ENCODE peak calls at places on chromosomes 12 and 14, in six cellular contexts. W is fibroblast of lung, E is HCT116, S is mesendoderm, L is H9, U is K562. X is an unnamed sample. For H3K4me1, the result is how much of the 10 kb centered on the place peaks cover.

GRCh38 chr12:45268672-45269406 is 52.9 kb downstream of the ANO6 start:
- DNase-seq in U (no peak), L (no peak), E (peak), S (peak), W (peak), X (peak)

GRCh38 chr14:61471297-61471980 is 150.1 kb downstream of the PRKCH start:
- DNase-seq in S (no peak), U (no peak), W (peak), E (no peak), L (no peak), X (no peak)

GRCh38 chr12:47988073-47989022 is 15.9 kb downstream of the COL2A1 start:
- DNase-seq in E (no peak), S (peak), W (peak), U (no peak), L (peak), X (no peak)

GRCh38 chr12:58502236-58502635 is 418.1 kb downstream of the LRIG3 start:
- DNase-seq in L (no peak), U (no peak), W (peak), E (no peak), S (peak), X (peak)

GRCh38 chr14:37179896-37180502 is 7.6 kb upstream of the SLC25A21 start:
- DNase-seq in S (no peak), W (peak), U (no peak), L (no peak), E (no peak), X (no peak)

GRCh38 chr12:124901003-124901402 is 13.4 kb downstream of the UBC start:
- DNase-seq in L (no peak), S (no peak), W (no peak), U (no peak), E (no peak), X (no peak)

GRCh38 chr14:73124180-73124894 is 12.0 kb upstream of the PSEN1 start:
- DNase-seq in E (no peak), S (peak), U (no peak), W (no peak), L (peak), X (no peak)

GRCh38 chr12:9933966-9934365 is 1.8 kb upstream of the CLEC2A start:
- DNase-seq in L (no peak), E (no peak), S (no peak), U (no peak), W (no peak), X (no peak)

GRCh38 chr12:68011882-68012207 is 22.6 kb downstream of the IFNG-AS1 start:
- DNase-seq in U (no peak), L (no peak), E (no peak), S (peak), W (peak), X (no peak)

GRCh38 chr12:32824596-32824995 is 68.9 kb upstream of the YARS2 start:
- DNase-seq in W (no peak), S (no peak), L (no peak), U (no peak), E (no peak), X (peak)

GRCh38 chr12:67355428-67356385 is 86.5 kb downstream of the CAND1 start:
- DNase-seq in W (peak), U (peak), S (peak), L (no peak), E (peak), X (peak)

GRCh38 chr14:30223385-30223785 is 295.7 kb upstream of the PRKD1 start:
- DNase-seq in W (peak), L (no peak), U (no peak), S (peak), E (peak), X (peak)

GRCh38 chr12:101322480-101322879 is 42.6 kb downstream of the UTP20 start:
- DNase-seq in S (peak), L (no peak), W (no peak), U (no peak), E (no peak), X (no peak)

GRCh38 chr12:65952737-65953209 is 128.5 kb downstream of the HMGA2 start:
- DNase-seq in E (no peak), S (no peak), W (peak), U (no peak), L (no peak), X (no peak)

GRCh38 chr12:78562358-78563205 is 302.0 kb upstream of the SYT1 start:
- DNase-seq in L (no peak), W (no peak), S (peak), U (no peak), E (peak), X (peak)

DNA sequence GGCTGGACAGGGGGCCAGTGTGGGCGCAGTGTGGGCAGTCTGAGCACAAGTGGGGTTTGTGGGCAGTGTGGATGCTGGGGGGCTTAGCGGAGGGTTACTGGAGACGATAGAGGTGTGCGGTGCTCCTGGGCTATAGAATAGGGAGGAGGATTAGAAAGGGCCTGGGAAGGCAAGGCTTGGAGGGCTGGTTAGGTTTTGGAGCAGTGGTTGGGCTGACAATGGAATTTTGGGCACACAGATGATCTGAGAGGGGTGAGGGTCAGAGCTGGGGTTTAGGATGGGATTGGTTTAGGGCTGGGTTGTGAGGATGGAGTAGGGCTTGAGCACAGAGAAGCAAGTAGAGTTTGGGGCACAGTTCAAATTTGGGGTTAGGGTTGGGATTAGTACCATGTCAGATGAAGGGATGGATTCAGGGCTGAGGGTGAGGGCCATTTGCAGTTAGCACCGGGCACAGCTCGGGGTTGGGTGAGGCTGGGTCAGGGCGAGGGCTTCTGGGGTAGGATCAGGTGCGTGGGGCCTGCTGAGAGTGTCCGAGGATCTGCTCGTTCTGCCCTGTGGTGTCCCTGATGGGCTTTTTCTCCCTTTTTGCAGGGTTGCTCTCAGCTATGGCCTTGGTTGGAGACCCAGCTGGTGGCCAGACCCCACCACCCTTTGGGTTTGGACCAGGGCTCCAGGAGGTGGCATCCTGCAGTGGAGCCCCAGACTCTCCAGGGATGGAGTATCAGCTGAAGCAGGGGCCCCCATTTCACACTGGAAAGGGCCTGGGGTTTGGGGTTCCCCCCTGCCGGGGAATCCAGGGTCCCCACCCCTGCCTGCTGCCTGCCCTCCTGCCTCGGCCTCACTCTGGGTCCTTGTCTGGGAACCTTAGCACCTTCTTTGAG is 45.6 kb downstream of the KRT80 start:
- DNase-seq in U (no peak), S (no peak), E (no peak), L (no peak), W (no peak), X (no peak)
- H3K4me1 ChIP-seq in U (under half), S (under half), E (half or more), L (under half), W (under half), X (under half)

GRCh38 chr14:89909586-89909985 is 44.9 kb downstream of the EFCAB11 start:
- DNase-seq in W (no peak), S (no peak), E (no peak), U (no peak), L (no peak), X (no peak)
- H3K9ac ChIP-seq in W (no peak), S (no peak), E (no peak), U (no peak), L (no peak), X (no peak)

GRCh38 chr12:46370380-46370734 is 2.2 kb downstream of the SLC38A2 start:
- DNase-seq in E (no peak), W (peak), L (no peak), S (no peak), U (no peak), X (no peak)

GRCh38 chr12:46370792-46371717 is 1.5 kb downstream of the SLC38A2 start:
- DNase-seq in L (peak), E (no peak), W (peak), U (peak), S (peak), X (peak)

GRCh38 chr12:46369095-46369473 is 3.5 kb downstream of the SLC38A2 start:
- DNase-seq in L (no peak), W (no peak), S (no peak), E (no peak), U (no peak), X (no peak)

GRCh38 chr12:46368684-46369083 is 3.9 kb downstream of the SLC38A2 start:
- DNase-seq in S (no peak), E (no peak), W (no peak), U (no peak), L (no peak), X (no peak)

GRCh38 chr12:46369474-46370379 is 2.8 kb downstream of the SLC38A2 start:
- DNase-seq in L (no peak), U (no peak), E (no peak), W (no peak), S (no peak), X (no peak)
- H3K4me1 ChIP-seq in L (under half), U (under half), E (half or more), W (under half), S (under half), X (under half)

GRCh38 chr14:22713631-22713950 is 52.9 kb upstream of the OXA1L start:
- DNase-seq in U (no peak), L (no peak), E (no peak), S (no peak), W (no peak), X (no peak)
- H3K9ac ChIP-seq in U (peak), L (peak), E (peak), S (peak), W (no peak), X (peak)

GRCh38 chr12:111436811-111437210 is 31.1 kb downstream of the SH2B3 start:
- DNase-seq in W (no peak), L (no peak), U (no peak), E (no peak), S (no peak), X (no peak)
- H3K4me1 ChIP-seq in W (under half), L (under half), U (under half), E (under half), S (under half), X (under half)

X was measured in MM.1S.